ENCODE peak calls at places on chromosomes 2 and 18, in eight cellular contexts. One of them, this sample, is unnamed.

GRCh38 chr2:85165291-85165690 is 32.1 kb downstream of the TCF7L1 start:
- DNase-seq in upper lobe of left lung: no peak
- DNase-seq in heart left ventricle: no peak
- DNase-seq in ovary: no peak
- DNase-seq in A549: no peak
- DNase-seq in Peyer's patch: no peak
- DNase-seq in gastrocnemius medialis: no peak
- DNase-seq in HCT116: no peak
- DNase-seq in this sample: no peak

GRCh38 chr2:96763511-96764252 is 3.0 kb downstream of the CNNM4 start:
- DNase-seq in upper lobe of left lung: no peak
- DNase-seq in heart left ventricle: no peak
- DNase-seq in ovary: no peak
- DNase-seq in A549: peak; percentile 57
- DNase-seq in Peyer's patch: no peak
- DNase-seq in gastrocnemius medialis: no peak
- DNase-seq in HCT116: no peak
- DNase-seq in this sample: no peak

GRCh38 chr2:181813963-181814565 is 77.5 kb upstream of the ITPRID2 start:
- DNase-seq in upper lobe of left lung: no peak
- DNase-seq in heart left ventricle: no peak
- DNase-seq in ovary: no peak
- DNase-seq in A549: no peak
- DNase-seq in Peyer's patch: no peak
- DNase-seq in gastrocnemius medialis: no peak
- DNase-seq in HCT116: no peak
- DNase-seq in this sample: no peak

GRCh38 chr2:206443735-206444527 is 599 bp downstream of the ADAM23 start:
- DNase-seq in upper lobe of left lung: no peak
- DNase-seq in heart left ventricle: peak; percentile 64
- DNase-seq in ovary: peak; percentile 60
- DNase-seq in A549: peak; percentile 46
- DNase-seq in Peyer's patch: no peak
- DNase-seq in gastrocnemius medialis: no peak
- DNase-seq in HCT116: no peak
- DNase-seq in this sample: peak; percentile 17

GRCh38 chr2:128457716-128458115 is 139.0 kb upstream of the HS6ST1 start:
- DNase-seq in upper lobe of left lung: no peak
- DNase-seq in heart left ventricle: no peak
- DNase-seq in ovary: no peak
- DNase-seq in A549: no peak
- DNase-seq in Peyer's patch: no peak
- DNase-seq in gastrocnemius medialis: no peak
- DNase-seq in HCT116: no peak
- DNase-seq in this sample: no peak

GRCh38 chr2:29033172-29033571 is 41.2 kb downstream of the PCARE start:
- DNase-seq in upper lobe of left lung: no peak
- DNase-seq in heart left ventricle: no peak
- DNase-seq in ovary: no peak
- DNase-seq in A549: peak; percentile 66
- DNase-seq in Peyer's patch: no peak
- DNase-seq in gastrocnemius medialis: no peak
- DNase-seq in HCT116: no peak
- DNase-seq in this sample: no peak

GRCh38 chr18:59690216-59691045 is 6.8 kb downstream of the CCBE1 start:
- DNase-seq in upper lobe of left lung: no peak
- DNase-seq in heart left ventricle: no peak
- DNase-seq in ovary: no peak
- DNase-seq in A549: no peak
- DNase-seq in Peyer's patch: no peak
- DNase-seq in gastrocnemius medialis: no peak
- DNase-seq in HCT116: no peak
- DNase-seq in this sample: no peak

GRCh38 chr18:70276416-70277145 is 12.3 kb upstream of the SOCS6 start:
- DNase-seq in upper lobe of left lung: no peak
- DNase-seq in heart left ventricle: no peak
- DNase-seq in ovary: no peak
- DNase-seq in A549: no peak
- DNase-seq in Peyer's patch: no peak
- DNase-seq in gastrocnemius medialis: no peak
- DNase-seq in HCT116: no peak
- DNase-seq in this sample: no peak

GRCh38 chr2:139867601-139868226 is 1087.5 kb upstream of the NXPH2 start:
- DNase-seq in upper lobe of left lung: no peak
- DNase-seq in heart left ventricle: no peak
- DNase-seq in ovary: no peak
- DNase-seq in A549: no peak
- DNase-seq in Peyer's patch: no peak
- DNase-seq in gastrocnemius medialis: no peak
- DNase-seq in HCT116: no peak
- DNase-seq in this sample: no peak

GRCh38 chr18:22691988-22692710 is 241.0 kb upstream of the RBBP8 start:
- DNase-seq in upper lobe of left lung: no peak
- DNase-seq in heart left ventricle: no peak
- DNase-seq in ovary: no peak
- DNase-seq in A549: no peak
- DNase-seq in Peyer's patch: no peak
- DNase-seq in gastrocnemius medialis: no peak
- DNase-seq in HCT116: no peak
- DNase-seq in this sample: no peak

GRCh38 chr2:54942373-54942772 is 107.9 kb downstream of the RTN4 start:
- DNase-seq in upper lobe of left lung: no peak
- DNase-seq in heart left ventricle: no peak
- DNase-seq in ovary: no peak
- DNase-seq in A549: no peak
- DNase-seq in Peyer's patch: no peak
- DNase-seq in gastrocnemius medialis: no peak
- DNase-seq in HCT116: no peak
- DNase-seq in this sample: no peak

GRCh38 chr18:5770176-5770575 is 125.1 kb downstream of the TMEM200C start:
- DNase-seq in upper lobe of left lung: no peak
- DNase-seq in heart left ventricle: no peak
- DNase-seq in ovary: no peak
- DNase-seq in A549: no peak
- DNase-seq in Peyer's patch: no peak
- DNase-seq in gastrocnemius medialis: no peak
- DNase-seq in HCT116: no peak
- DNase-seq in this sample: no peak

GRCh38 chr2:130353291-130354134 is 2.3 kb upstream of the PTPN18 start:
- DNase-seq in upper lobe of left lung: no peak
- DNase-seq in heart left ventricle: no peak
- DNase-seq in ovary: no peak
- DNase-seq in A549: no peak
- DNase-seq in Peyer's patch: no peak
- DNase-seq in gastrocnemius medialis: no peak
- DNase-seq in HCT116: no peak
- DNase-seq in this sample: no peak

GRCh38 chr18:76499021-76499420 is 4.0 kb upstream of the ZNF516 start:
- DNase-seq in upper lobe of left lung: no peak
- DNase-seq in heart left ventricle: no peak
- DNase-seq in ovary: no peak
- DNase-seq in A549: no peak
- DNase-seq in Peyer's patch: no peak
- DNase-seq in gastrocnemius medialis: no peak
- DNase-seq in HCT116: no peak
- DNase-seq in this sample: no peak

GRCh38 chr2:100062315-100062714 is 80.1 kb downstream of the AFF3 start:
- DNase-seq in upper lobe of left lung: no peak
- DNase-seq in heart left ventricle: no peak
- DNase-seq in ovary: no peak
- DNase-seq in A549: no peak
- DNase-seq in Peyer's patch: no peak
- DNase-seq in gastrocnemius medialis: no peak
- DNase-seq in HCT116: no peak
- DNase-seq in this sample: no peak

GRCh38 chr2:190407662-190408537 is at the start of gene MFSD6:
- DNase-seq in upper lobe of left lung: peak; percentile 66
- DNase-seq in heart left ventricle: peak; percentile 78
- DNase-seq in ovary: peak; percentile 65
- DNase-seq in A549: peak; percentile 32
- DNase-seq in Peyer's patch: peak; percentile 79
- DNase-seq in gastrocnemius medialis: no peak
- DNase-seq in HCT116: no peak
- DNase-seq in this sample: peak; percentile 63

GRCh38 chr2:18630101-18630500 is 40.7 kb upstream of the NT5C1B start:
- DNase-seq in upper lobe of left lung: no peak
- DNase-seq in heart left ventricle: no peak
- DNase-seq in ovary: no peak
- DNase-seq in A549: no peak
- DNase-seq in Peyer's patch: no peak
- DNase-seq in gastrocnemius medialis: no peak
- DNase-seq in HCT116: no peak
- DNase-seq in this sample: no peak

GRCh38 chr2:17483496-17483895 is 34.7 kb downstream of the RAD51AP2 start:
- DNase-seq in upper lobe of left lung: no peak
- DNase-seq in heart left ventricle: no peak
- DNase-seq in ovary: no peak
- DNase-seq in A549: no peak
- DNase-seq in Peyer's patch: no peak
- DNase-seq in gastrocnemius medialis: no peak
- DNase-seq in HCT116: no peak
- DNase-seq in this sample: no peak

GRCh38 chr18:7784171-7784570 is 217.1 kb downstream of the PTPRM start:
- DNase-seq in upper lobe of left lung: no peak
- DNase-seq in heart left ventricle: no peak
- DNase-seq in ovary: no peak
- DNase-seq in A549: no peak
- DNase-seq in Peyer's patch: no peak
- DNase-seq in gastrocnemius medialis: no peak
- DNase-seq in HCT116: no peak
- DNase-seq in this sample: no peak

GRCh38 chr2:205407984-205408383 is 274.3 kb upstream of the NRP2 start:
- DNase-seq in upper lobe of left lung: no peak
- DNase-seq in heart left ventricle: no peak
- DNase-seq in ovary: no peak
- DNase-seq in A549: no peak
- DNase-seq in Peyer's patch: no peak
- DNase-seq in gastrocnemius medialis: no peak
- DNase-seq in HCT116: no peak
- DNase-seq in this sample: no peak

GRCh38 chr2:56348382-56348781 is 164.6 kb downstream of the CCDC85A start:
- DNase-seq in upper lobe of left lung: no peak
- DNase-seq in heart left ventricle: no peak
- DNase-seq in ovary: no peak
- DNase-seq in A549: no peak
- DNase-seq in Peyer's patch: no peak
- DNase-seq in gastrocnemius medialis: no peak
- DNase-seq in HCT116: no peak
- DNase-seq in this sample: no peak

GRCh38 chr2:128495996-128496547 is 177.4 kb upstream of the HS6ST1 start:
- DNase-seq in upper lobe of left lung: no peak
- DNase-seq in heart left ventricle: peak; percentile 30
- DNase-seq in ovary: no peak
- DNase-seq in A549: no peak
- DNase-seq in Peyer's patch: no peak
- DNase-seq in gastrocnemius medialis: no peak
- DNase-seq in HCT116: no peak
- DNase-seq in this sample: no peak

GRCh38 chr2:66301073-66301766 is 133.7 kb upstream of the MEIS1 start:
- DNase-seq in upper lobe of left lung: no peak
- DNase-seq in heart left ventricle: peak; percentile 68
- DNase-seq in ovary: no peak
- DNase-seq in A549: no peak
- DNase-seq in Peyer's patch: no peak
- DNase-seq in gastrocnemius medialis: peak; percentile 35
- DNase-seq in HCT116: no peak
- DNase-seq in this sample: no peak

GRCh38 chr18:56873441-56874140 is 222.4 kb downstream of the WDR7 start:
- DNase-seq in upper lobe of left lung: no peak
- DNase-seq in heart left ventricle: no peak
- DNase-seq in ovary: no peak
- DNase-seq in A549: no peak
- DNase-seq in Peyer's patch: no peak
- DNase-seq in gastrocnemius medialis: no peak
- DNase-seq in HCT116: no peak
- DNase-seq in this sample: no peak

GRCh38 chr2:8573234-8573941 is 108.5 kb upstream of the ID2 start:
- DNase-seq in upper lobe of left lung: no peak
- DNase-seq in heart left ventricle: no peak
- DNase-seq in ovary: no peak
- DNase-seq in A549: no peak
- DNase-seq in Peyer's patch: no peak
- DNase-seq in gastrocnemius medialis: no peak
- DNase-seq in HCT116: no peak
- DNase-seq in this sample: no peak

GRCh38 chr2:75896779-75897366 is 186.2 kb upstream of the GCFC2 start:
- DNase-seq in upper lobe of left lung: no peak
- DNase-seq in heart left ventricle: no peak
- DNase-seq in ovary: no peak
- DNase-seq in A549: peak; percentile 4
- DNase-seq in Peyer's patch: no peak
- DNase-seq in gastrocnemius medialis: no peak
- DNase-seq in HCT116: no peak
- DNase-seq in this sample: no peak

GRCh38 chr2:75894170-75894569 is 183.5 kb upstream of the GCFC2 start:
- DNase-seq in upper lobe of left lung: no peak
- DNase-seq in heart left ventricle: no peak
- DNase-seq in ovary: no peak
- DNase-seq in A549: no peak
- DNase-seq in Peyer's patch: no peak
- DNase-seq in gastrocnemius medialis: no peak
- DNase-seq in HCT116: no peak
- DNase-seq in this sample: no peak

GRCh38 chr2:75892490-75892889 is 181.8 kb upstream of the GCFC2 start:
- DNase-seq in upper lobe of left lung: no peak
- DNase-seq in heart left ventricle: no peak
- DNase-seq in ovary: no peak
- DNase-seq in A549: no peak
- DNase-seq in Peyer's patch: no peak
- DNase-seq in gastrocnemius medialis: no peak
- DNase-seq in HCT116: no peak
- DNase-seq in this sample: no peak
- H3K4me3 ChIP-seq in upper lobe of left lung: no peak overlapping the region
- H3K4me3 ChIP-seq in heart left ventricle: no peak overlapping the region
- H3K4me3 ChIP-seq in ovary: no peak overlapping the region
- H3K4me3 ChIP-seq in A549: no peak overlapping the region
- H3K4me3 ChIP-seq in Peyer's patch: no peak overlapping the region
- H3K4me3 ChIP-seq in gastrocnemius medialis: no peak overlapping the region
- H3K4me3 ChIP-seq in HCT116: no peak overlapping the region
- H3K4me3 ChIP-seq in this sample: no peak overlapping the region

GRCh38 chr18:778194-779007 is 33.6 kb downstream of the YES1 start:
- DNase-seq in upper lobe of left lung: no peak
- DNase-seq in heart left ventricle: no peak
- DNase-seq in ovary: no peak
- DNase-seq in A549: no peak
- DNase-seq in Peyer's patch: no peak
- DNase-seq in gastrocnemius medialis: no peak
- DNase-seq in HCT116: no peak
- DNase-seq in this sample: no peak
- TF ChIP-seq POLR2A in upper lobe of left lung: no peak
- TF ChIP-seq POLR2A in heart left ventricle: no peak
- TF ChIP-seq POLR2A in ovary: no peak
- TF ChIP-seq POLR2A in A549: no peak
- TF ChIP-seq POLR2A in Peyer's patch: no peak
- TF ChIP-seq POLR2A in gastrocnemius medialis: no peak
- TF ChIP-seq POLR2A in HCT116: no peak
- TF ChIP-seq POLR2A in this sample: no peak

GRCh38 chr2:59922450-59922849 is 631.0 kb downstream of the BCL11A start:
- DNase-seq in upper lobe of left lung: no peak
- DNase-seq in heart left ventricle: no peak
- DNase-seq in ovary: no peak
- DNase-seq in A549: no peak
- DNase-seq in Peyer's patch: no peak
- DNase-seq in gastrocnemius medialis: no peak
- DNase-seq in HCT116: no peak
- DNase-seq in this sample: no peak
- H3K4me3 ChIP-seq in upper lobe of left lung: no peak overlapping the region
- H3K4me3 ChIP-seq in heart left ventricle: no peak overlapping the region
- H3K4me3 ChIP-seq in ovary: no peak overlapping the region
- H3K4me3 ChIP-seq in A549: no peak overlapping the region
- H3K4me3 ChIP-seq in Peyer's patch: no peak overlapping the region
- H3K4me3 ChIP-seq in gastrocnemius medialis: no peak overlapping the region
- H3K4me3 ChIP-seq in HCT116: no peak overlapping the region
- H3K4me3 ChIP-seq in this sample: no peak overlapping the region

GRCh38 chr2:15730545-15731212 is 139.0 kb downstream of the DDX1 start:
- DNase-seq in upper lobe of left lung: peak; percentile 83
- DNase-seq in heart left ventricle: peak; percentile 97
- DNase-seq in ovary: peak; percentile 99
- DNase-seq in A549: peak; percentile 85
- DNase-seq in Peyer's patch: peak; percentile 86
- DNase-seq in gastrocnemius medialis: peak; percentile 82
- DNase-seq in HCT116: peak; percentile 81
- DNase-seq in this sample: peak; percentile 93
- TF ChIP-seq POLR2A in upper lobe of left lung: no peak
- TF ChIP-seq POLR2A in heart left ventricle: no peak
- TF ChIP-seq POLR2A in ovary: no peak
- TF ChIP-seq POLR2A in A549: no peak
- TF ChIP-seq POLR2A in Peyer's patch: no peak
- TF ChIP-seq POLR2A in gastrocnemius medialis: no peak
- TF ChIP-seq POLR2A in HCT116: no peak
- TF ChIP-seq POLR2A in this sample: no peak